ENCODE peak calls at places on chromosomes 11 and 22, in four cellular contexts. Y is adrenal gland, U is body of pancreas, X is uterus. T is an unnamed sample. For H3K9me3 and H3K36me3, the result is how much of the 10 kb centered on the place peaks cover.

GRCh38 chr11:856397-856796 is 13.7 kb downstream of the TSPAN4 start:
- DNase-seq in Y (no peak), U (no peak), X (no peak), T (peak)

GRCh38 chr22:47610766-47611165 is 848.3 kb downstream of the TBC1D22A start:
- DNase-seq in Y (no peak), U (no peak), X (no peak), T (no peak)

GRCh38 chr22:43425976-43426785 is 14.4 kb downstream of the MPPED1 start:
- DNase-seq in Y (no peak), U (no peak), X (no peak), T (no peak)

GRCh38 chr11:32704261-32704660 is 90.2 kb downstream of the CCDC73 start:
- DNase-seq in Y (no peak), U (no peak), X (no peak), T (peak)

GRCh38 chr22:37267128-37267587 is 15.2 kb upstream of the CYTH4 start:
- DNase-seq in Y (no peak), U (no peak), X (no peak), T (peak)

GRCh38 chr22:25008666-25009065 is 56.1 kb downstream of the KIAA1671 start:
- DNase-seq in Y (no peak), U (no peak), X (no peak), T (no peak)

GRCh38 chr11:65558785-65559509 is 788 bp upstream of the LTBP3 start:
- DNase-seq in Y (peak), U (peak), X (peak), T (no peak)

GRCh38 chr11:15967166-15967565 is 389.2 kb downstream of the SOX6 start:
- DNase-seq in Y (no peak), U (no peak), X (no peak), T (no peak)

GRCh38 chr11:112773256-112773655 is 188.0 kb upstream of the NCAM1 start:
- DNase-seq in Y (no peak), U (no peak), X (no peak), T (no peak)

GRCh38 chr11:58796333-58797049 is 48.0 kb downstream of the GLYATL2 start:
- DNase-seq in Y (no peak), U (peak), X (no peak), T (no peak)

GRCh38 chr11:57339305-57339704 is 1.2 kb downstream of the P2RX3 start:
- DNase-seq in Y (no peak), U (no peak), X (no peak), T (no peak)

GRCh38 chr11:107468596-107468995 is 11.0 kb upstream of the CWF19L2 start:
- DNase-seq in Y (no peak), U (no peak), X (no peak), T (no peak)

GRCh38 chr11:75263944-75264349 is 23.4 kb downstream of the TPBGL start:
- DNase-seq in Y (no peak), U (no peak), X (no peak), T (no peak)

GRCh38 chr11:82229346-82229745 is 504.3 kb downstream of the FAM181B start:
- DNase-seq in Y (no peak), U (no peak), X (no peak), T (no peak)

GRCh38 chr11:5722622-5723021 is 13.6 kb upstream of the OR56B1 start:
- DNase-seq in Y (no peak), U (no peak), X (no peak), T (no peak)

GRCh38 chr11:118417801-118418200 is 16.4 kb downstream of the ATP5MG start:
- DNase-seq in Y (no peak), U (no peak), X (no peak), T (no peak)

GRCh38 chr22:49660794-49661781 is 166.6 kb downstream of the BRD1 start:
- DNase-seq in Y (no peak), U (no peak), X (no peak), T (peak)

GRCh38 chr22:49660321-49660720 is 167.4 kb downstream of the BRD1 start:
- DNase-seq in Y (no peak), U (no peak), X (no peak), T (no peak)

GRCh38 chr22:49659281-49659923 is 168.3 kb downstream of the BRD1 start:
- DNase-seq in Y (peak), U (no peak), X (no peak), T (peak)

GRCh38 chr22:49658902-49659280 is 168.8 kb downstream of the BRD1 start:
- DNase-seq in Y (no peak), U (no peak), X (no peak), T (no peak)

DNA sequence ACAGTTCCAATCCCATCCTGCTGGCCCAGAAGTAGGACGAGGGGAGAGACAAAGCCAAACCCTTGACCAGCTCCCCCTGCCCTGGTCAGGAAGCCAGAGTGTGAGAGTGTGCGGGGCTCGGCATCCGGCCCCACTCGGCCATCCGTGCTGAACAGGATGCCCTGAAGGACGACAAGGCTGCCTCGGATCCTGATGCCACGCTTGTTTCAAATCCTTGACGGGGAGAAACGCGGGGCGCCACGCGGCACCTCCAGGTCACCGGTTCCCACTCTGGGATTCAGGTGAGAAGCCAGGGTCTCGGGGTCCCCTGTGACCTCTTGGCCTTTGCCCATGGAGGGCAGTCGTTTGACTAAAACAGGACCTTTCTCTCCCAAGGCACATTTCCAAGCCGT is 167.8 kb downstream of the BRD1 start:
- DNase-seq in Y (peak), U (no peak), X (no peak), T (peak)
- H3K9me3 ChIP-seq in Y (under half), U (under half), X (under half), T (under half)

DNA sequence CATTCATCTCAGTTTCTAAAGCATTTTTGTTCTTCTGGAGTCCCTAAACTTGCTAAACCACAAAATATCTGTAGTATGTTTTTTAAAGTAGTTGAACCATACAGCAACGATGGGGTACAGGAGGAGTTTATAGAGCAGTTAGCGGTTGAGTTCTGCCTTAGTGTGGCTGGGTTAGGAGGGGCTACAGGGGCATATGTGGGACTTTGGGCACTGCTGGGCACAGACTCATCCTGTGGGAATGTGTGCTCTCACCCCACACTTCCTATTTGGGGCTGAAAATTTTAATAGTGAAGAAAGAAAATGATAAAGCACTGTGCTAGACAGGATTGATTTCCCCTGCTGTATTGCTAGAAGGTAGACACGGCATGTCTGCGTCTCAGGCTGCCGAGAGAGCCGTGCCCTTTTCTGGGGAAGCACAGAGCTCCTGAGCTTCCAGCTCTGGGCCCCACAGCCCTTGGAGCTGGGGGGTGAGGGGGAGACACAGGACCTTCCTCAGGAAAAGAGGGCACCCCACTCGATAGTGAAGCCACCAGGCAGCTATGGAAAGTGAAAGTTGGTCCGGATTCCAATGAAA is 81.3 kb upstream of the PPARA start:
- DNase-seq in Y (peak), U (no peak), X (peak), T (no peak)
- TF ChIP-seq POLR2A in Y (no peak), U (no peak), X (no peak), T (no peak)

DNA sequence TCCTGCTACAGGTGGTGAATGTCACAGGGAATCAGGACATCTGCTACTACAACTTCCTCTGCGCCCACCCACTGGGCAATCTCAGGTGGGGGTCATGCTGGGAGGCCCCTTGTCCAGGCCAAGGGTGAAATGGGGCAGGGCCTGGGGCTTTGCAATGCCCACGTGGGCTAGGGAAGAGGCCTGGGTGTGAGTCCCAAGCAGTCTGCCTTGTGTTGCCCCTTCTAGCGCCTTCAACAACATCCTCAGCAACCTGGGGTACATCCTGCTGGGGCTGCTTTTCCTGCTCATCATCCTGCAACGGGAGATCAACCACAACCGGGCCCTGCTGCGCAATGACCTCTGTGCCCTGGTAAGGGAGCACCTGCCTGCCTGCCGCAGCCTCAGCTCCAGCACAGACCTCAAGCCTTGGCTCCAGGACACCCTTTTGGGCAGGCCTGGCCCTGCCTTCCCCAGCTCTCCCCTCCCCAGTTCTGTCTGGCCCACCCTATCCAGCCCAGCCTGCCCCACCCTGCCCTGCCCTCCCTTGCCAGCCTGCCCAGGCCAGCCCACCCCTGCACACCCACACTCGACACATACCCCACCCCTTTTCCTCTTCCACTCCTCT is 9.1 kb upstream of the TAGLN start:
- DNase-seq in Y (peak), U (no peak), X (peak), T (peak)
- H3K36me3 ChIP-seq in Y (half or more), U (under half), X (under half), T (half or more)

GRCh38 chr11:70859180-70859579 is 393.2 kb downstream of the SHANK2 start:
- DNase-seq in Y (no peak), U (no peak), X (no peak), T (no peak)

GRCh38 chr11:70862093-70862492 is 390.3 kb downstream of the SHANK2 start:
- DNase-seq in Y (no peak), U (no peak), X (no peak), T (no peak)

GRCh38 chr11:70863186-70863585 is 389.2 kb downstream of the SHANK2 start:
- DNase-seq in Y (no peak), U (no peak), X (no peak), T (no peak)

GRCh38 chr11:70861534-70861933 is 390.8 kb downstream of the SHANK2 start:
- DNase-seq in Y (no peak), U (no peak), X (no peak), T (no peak)

DNA sequence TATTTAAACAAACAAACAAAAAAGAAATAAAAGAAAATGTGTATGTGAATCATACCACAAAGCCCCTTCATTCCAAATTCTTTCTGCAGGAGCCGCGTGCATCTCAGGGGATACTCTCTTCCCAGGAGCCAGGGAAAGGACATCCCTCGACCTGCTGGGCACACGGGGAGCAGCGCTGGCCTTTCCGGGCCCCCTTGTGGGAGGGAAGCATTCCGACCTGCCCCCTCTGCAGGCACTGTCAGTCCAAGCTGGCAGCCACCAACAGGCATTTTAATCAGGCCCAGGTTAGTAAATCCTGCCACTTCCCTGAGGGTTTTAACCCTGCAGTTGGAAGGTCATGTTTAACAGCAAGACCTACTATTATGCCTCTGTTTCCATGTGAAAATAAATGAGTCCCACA is 391.5 kb downstream of the SHANK2 start:
- DNase-seq in Y (no peak), U (no peak), X (no peak), T (no peak)
- H3K9me3 ChIP-seq in Y (under half), U (under half), X (under half), T (under half)

GRCh38 chr11:127825185-127825584 is 762.2 kb downstream of the ETS1 start:
- DNase-seq in Y (no peak), U (no peak), X (no peak), T (no peak)
- TF ChIP-seq POLR2A in Y (no peak), U (no peak), X (no peak), T (no peak)

GRCh38 chr22:22681221-22681739 is 36.9 kb downstream of the GGTLC2 start:
- DNase-seq in Y (no peak), U (no peak), X (no peak), T (no peak)
- H3K36me3 ChIP-seq in Y (under half), U (under half), X (under half), T (under half)

GRCh38 chr22:32900856-32901255 is 99.4 kb downstream of the TIMP3 start:
- DNase-seq in Y (no peak), U (no peak), X (no peak), T (no peak)
- H3K9me3 ChIP-seq in Y (under half), U (under half), X (under half), T (under half)

GRCh38 chr11:67400251-67400941 is 1.3 kb downstream of the PPP1CA start:
- DNase-seq in Y (no peak), U (no peak), X (no peak), T (peak)
- TF ChIP-seq POLR2A in Y (no peak), U (no peak), X (no peak), T (no peak)

DNA sequence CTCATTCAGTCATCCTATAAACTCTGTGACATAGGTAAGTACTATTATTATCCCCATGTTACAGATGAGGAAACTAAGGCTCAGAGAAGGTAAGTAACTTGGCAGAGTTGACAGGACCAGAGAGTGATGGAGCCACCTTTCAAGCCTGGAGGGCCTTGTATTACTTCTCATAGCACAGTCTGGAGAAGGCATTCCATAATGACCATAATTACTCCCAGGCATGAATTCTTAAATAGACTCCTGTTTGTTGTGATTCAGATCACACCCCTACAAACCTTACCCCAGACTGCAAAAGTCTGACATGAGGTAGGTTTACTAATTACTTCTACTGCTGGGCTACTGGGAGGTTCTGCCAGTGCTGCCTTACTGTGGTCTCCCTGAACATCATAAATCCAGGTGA is 77.0 kb downstream of the CD44 start:
- DNase-seq in Y (no peak), U (no peak), X (no peak), T (no peak)
- H3K36me3 ChIP-seq in Y (under half), U (under half), X (under half), T (under half)